ENCODE peak calls at places on chromosomes 7 and 10, in nine cellular contexts. G is stimulated activated naive B cell treated with anti-CD40 and anti-IgM and Interleukin-4, amounts not matched to agents 10 μg/mL and 1 μg/mL and 100 μg/mL, for 72 hours; S is nucleus accumbens; X is iris pigment epithelial cell; K is LHCN-M2; E is NCI-H2171; H is M059J; R is GM12865; V is BJ. C is an unnamed sample.

GRCh38 chr10:96721207-96721572 is 876 bp upstream of the PIK3AP1 start:
- DNase-seq in G (no peak), S (no peak), X (no peak), K (no peak), E (no peak), H (peak), R (no peak), V (no peak), C (no peak)

GRCh38 chr7:158289761-158290523 is 297.7 kb downstream of the PTPRN2 start:
- DNase-seq in G (no peak), S (no peak), X (no peak), K (no peak), E (no peak), H (no peak), R (no peak), V (no peak), C (no peak)

GRCh38 chr7:92584953-92585352 is 5.2 kb downstream of the FAM133B start:
- DNase-seq in G (no peak), S (no peak), X (peak), K (no peak), E (no peak), H (peak), R (peak), V (no peak), C (no peak)

GRCh38 chr7:84088669-84089278 is 105.8 kb downstream of the SEMA3A start:
- DNase-seq in G (no peak), S (no peak), X (peak), K (no peak), E (no peak), H (no peak), R (no peak), V (no peak), C (no peak)

GRCh38 chr7:97116308-97116707 is 1.2 kb upstream of the SDHAF3 start:
- DNase-seq in G (peak), S (no peak), X (no peak), K (no peak), E (no peak), H (no peak), R (peak), V (no peak), C (no peak)

GRCh38 chr10:24223953-24224352 is 15.0 kb downstream of the KIAA1217 start:
- DNase-seq in G (no peak), S (no peak), X (peak), K (no peak), E (no peak), H (no peak), R (no peak), V (no peak), C (no peak)

GRCh38 chr7:16989883-16990413 is 108.2 kb upstream of the AGR3 start:
- DNase-seq in G (no peak), S (peak), X (peak), K (peak), E (no peak), H (peak), R (no peak), V (no peak), C (no peak)

GRCh38 chr7:479115-479947 is 40.3 kb downstream of the PDGFA start:
- DNase-seq in G (no peak), S (no peak), X (no peak), K (peak), E (no peak), H (no peak), R (no peak), V (no peak), C (no peak)

GRCh38 chr7:636396-636795 is 90.1 kb upstream of the DNAAF5 start:
- DNase-seq in G (no peak), S (no peak), X (peak), K (no peak), E (no peak), H (peak), R (no peak), V (no peak), C (peak)

GRCh38 chr10:8873310-8873709 is 818.8 kb downstream of the GATA3 start:
- DNase-seq in G (no peak), S (no peak), X (peak), K (no peak), E (no peak), H (peak), R (no peak), V (no peak), C (no peak)

GRCh38 chr10:54081950-54082349 is 719.1 kb downstream of the PCDH15 start:
- DNase-seq in G (no peak), S (no peak), X (no peak), K (no peak), E (no peak), H (no peak), R (no peak), V (no peak), C (no peak)

GRCh38 chr7:142460402-142461117 is 202.7 kb upstream of the PRSS58 start:
- DNase-seq in G (no peak), S (no peak), X (peak), K (peak), E (no peak), H (no peak), R (no peak), V (no peak), C (no peak)

GRCh38 chr7:130872756-130873448 is 138.9 kb upstream of the KLF14 start:
- DNase-seq in G (no peak), S (no peak), X (no peak), K (peak), E (no peak), H (no peak), R (no peak), V (no peak), C (no peak)

GRCh38 chr10:95552680-95553342 is 8.4 kb downstream of the SORBS1 start:
- DNase-seq in G (no peak), S (no peak), X (no peak), K (no peak), E (no peak), H (peak), R (no peak), V (no peak), C (no peak)